ENCODE peak calls at places on chromosomes 3 and 15, in six cellular contexts. N is OCI-LY7, Q is cardiac muscle cell, S is suprapubic skin, H is uterus, F is iPS DF 6.9. T is an unnamed sample.

GRCh38 chr15:84766461-84767005 is 18.1 kb downstream of the ZNF592 start:
- DNase-seq in S (no peak), F (no peak), Q (no peak), N (no peak), H (no peak), T (no peak)

GRCh38 chr3:66322436-66322835 is 101.6 kb downstream of the SLC25A26 start:
- DNase-seq in F (no peak), S (no peak), N (no peak), H (no peak), Q (no peak), T (no peak)

GRCh38 chr3:138078901-138079344 is 36.5 kb downstream of the DZIP1L start:
- DNase-seq in F (no peak), Q (no peak), N (no peak), S (no peak), H (no peak), T (no peak)

GRCh38 chr3:108486910-108487309 is 23.5 kb downstream of the MYH15 start:
- DNase-seq in H (no peak), S (no peak), Q (peak; percentile 65), N (no peak), F (no peak), T (no peak)

GRCh38 chr15:57580866-57581265 is 10.8 kb upstream of the MYZAP start:
- DNase-seq in N (no peak), S (no peak), F (no peak), H (no peak), Q (no peak), T (no peak)

GRCh38 chr3:183895296-183895695 is 10.6 kb upstream of the PARL start:
- DNase-seq in H (no peak), S (no peak), F (no peak), Q (peak; percentile 65), N (peak; percentile 72), T (peak; percentile 49)

GRCh38 chr3:133868166-133868565 is 27.5 kb downstream of the RAB6B start:
- DNase-seq in H (no peak), F (no peak), Q (peak; percentile 55), S (no peak), N (no peak), T (no peak)

GRCh38 chr3:61688307-61688695 is 126.9 kb downstream of the PTPRG start:
- DNase-seq in F (peak; percentile 96), N (no peak), Q (peak; percentile 30), S (no peak), H (no peak), T (no peak)

GRCh38 chr3:155252535-155252934 is 40.9 kb downstream of the STRIT1 start:
- DNase-seq in H (no peak), Q (no peak), S (no peak), F (no peak), N (no peak), T (no peak)

GRCh38 chr3:130316164-130316563 is 29.3 kb upstream of the COL6A5 start:
- DNase-seq in N (no peak), Q (no peak), F (no peak), H (peak; percentile 62), S (no peak), T (no peak)

GRCh38 chr15:100665570-100665969 is 63.2 kb downstream of the ASB7 start:
- DNase-seq in F (no peak), Q (no peak), N (no peak), S (no peak), H (peak; percentile 29), T (no peak)

GRCh38 chr15:99963096-99963825 is 230.0 kb upstream of the LYSMD4 start:
- DNase-seq in Q (no peak), N (no peak), H (peak; percentile 13), S (peak; percentile 41), F (no peak), T (no peak)

GRCh38 chr3:34001990-34002389 is 203.6 kb downstream of the PDCD6IP start:
- DNase-seq in H (no peak), F (no peak), N (no peak), S (no peak), Q (no peak), T (no peak)

GRCh38 chr3:183328823-183329222 is 75.8 kb downstream of the B3GNT5 start:
- DNase-seq in N (no peak), F (no peak), S (no peak), H (no peak), Q (no peak), T (no peak)

GRCh38 chr15:25072857-25073476 is 118.2 kb downstream of the SNRPN start:
- DNase-seq in Q (no peak), S (no peak), F (no peak), N (no peak), H (no peak), T (no peak)
- H3K9me3 ChIP-seq in Q (peaks cover 30% of the 10 kb centered on the region), S (peaks cover 76% of the 10 kb centered on the region), F (peaks cover 11% of the 10 kb centered on the region), N (no peaks in the 10 kb centered on the region), H (peaks cover 98% of the 10 kb centered on the region), T (peaks cover 30% of the 10 kb centered on the region)

GRCh38 chr3:180990494-180990893 is 958 bp upstream of the DNAJC19 start:
- DNase-seq in N (no peak), Q (no peak), F (no peak), H (no peak), S (no peak), T (no peak)
- H3K27ac ChIP-seq in N (no peak overlapping the region), Q (no peak overlapping the region), F (no peak overlapping the region), H (peak overlapping the region; percentile 89), S (no peak overlapping the region), T (peak overlapping the region; percentile 70)

DNA sequence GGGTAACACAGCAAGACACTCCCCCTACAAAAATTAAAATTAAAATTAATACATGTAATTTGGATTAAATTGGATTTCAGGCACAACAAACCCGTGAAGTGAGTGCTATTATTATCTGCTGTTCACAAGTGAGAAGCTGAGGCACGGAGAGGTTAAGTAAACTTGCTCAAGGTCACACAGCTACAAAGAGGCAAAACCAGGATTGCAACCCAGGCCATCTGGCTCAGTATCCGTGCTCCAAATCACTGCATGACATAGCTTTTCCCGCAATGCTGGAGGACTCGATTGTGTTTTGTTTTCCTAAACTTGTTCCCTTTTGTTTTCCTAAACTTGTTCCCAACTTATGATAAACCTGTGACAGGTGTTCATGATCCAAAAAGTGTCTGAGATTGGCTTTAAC is 19.9 kb upstream of the C15orf39 start:
- DNase-seq in F (no peak), N (no peak), H (no peak), Q (no peak), S (no peak), T (no peak)
- H3K4me1 ChIP-seq in F (peaks cover 15% of the 10 kb centered on the region), N (peaks cover 11% of the 10 kb centered on the region), H (peaks cover 23% of the 10 kb centered on the region), Q (peaks cover 49% of the 10 kb centered on the region), S (peaks cover 50% of the 10 kb centered on the region), T (peaks cover 7% of the 10 kb centered on the region)

DNA sequence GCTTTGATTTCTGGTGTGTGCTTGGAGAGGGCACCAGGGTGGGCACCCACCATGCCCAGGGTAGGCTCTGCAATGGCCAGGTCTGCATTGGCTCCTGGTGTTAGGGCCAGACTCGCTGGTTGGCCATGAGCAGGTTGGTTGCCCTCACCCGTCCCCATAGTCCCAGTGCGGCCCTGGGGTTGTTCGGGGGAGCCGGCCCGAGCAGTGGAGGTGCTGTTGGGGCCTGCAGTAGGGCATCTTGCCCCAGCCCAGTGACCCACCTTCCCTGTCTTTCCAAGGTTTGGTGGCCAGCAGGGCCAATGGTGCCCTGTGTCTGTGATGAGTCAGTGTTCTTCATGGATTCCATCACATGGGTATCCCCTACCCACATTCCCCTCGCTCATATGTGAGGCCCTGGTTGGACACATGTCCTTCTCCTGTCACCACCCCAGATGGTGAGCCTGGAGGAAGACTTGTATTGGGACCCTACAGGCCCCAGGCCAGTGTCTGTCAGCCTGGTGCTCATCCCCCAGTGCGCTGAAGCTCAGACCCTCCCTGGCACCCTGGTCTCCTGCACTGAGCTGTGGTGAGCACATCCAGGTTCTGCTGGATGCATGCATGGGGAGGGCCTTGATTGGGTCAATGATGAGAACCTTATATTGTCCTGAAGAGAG is 190.1 kb downstream of the UBE3A start:
- DNase-seq in H (peak; percentile 6), N (no peak), F (no peak), Q (no peak), S (peak; percentile 69), T (no peak)
- H3K9me3 ChIP-seq in H (no peaks in the 10 kb centered on the region), N (no peaks in the 10 kb centered on the region), F (peaks cover 9% of the 10 kb centered on the region), Q (no peaks in the 10 kb centered on the region), S (peaks cover 23% of the 10 kb centered on the region), T (no peaks in the 10 kb centered on the region)

GRCh38 chr15:34259557-34259956 is 34.7 kb downstream of the EMC4 start:
- DNase-seq in N (no peak), H (no peak), Q (peak; percentile 87), F (no peak), S (no peak), T (no peak)
- H3K27ac ChIP-seq in N (no peak overlapping the region), H (no peak overlapping the region), Q (peak overlapping the region; percentile 77), F (no peak overlapping the region), S (no peak overlapping the region), T (no peak overlapping the region)